ENCODE peak calls at places on chromosomes 11 and 22, in nine cellular contexts. One of them, this sample, is unnamed.
A peak's percentile ranks its signal among the peaks of the same experiment; 100 is the strongest.

GRCh38 chr11:105466582-105467228 is 143.2 kb upstream of the GRIA4 start:
- DNase-seq in right atrium auricular region: no peak
- DNase-seq in spleen: no peak
- DNase-seq in bronchial epithelial cell: peak; percentile 52
- DNase-seq in endothelial cell of umbilical vein: peak; percentile 91
- DNase-seq in prostate gland: no peak
- DNase-seq in pancreas: no peak
- DNase-seq in lower lobe of right lung: no peak
- DNase-seq in brain microvascular endothelial cell: peak; percentile 89
- DNase-seq in this sample: peak; percentile 73

GRCh38 chr11:128806496-128807261 is 60.4 kb downstream of the KCNJ1 start:
- DNase-seq in right atrium auricular region: no peak
- DNase-seq in spleen: no peak
- DNase-seq in bronchial epithelial cell: peak; percentile 43
- DNase-seq in endothelial cell of umbilical vein: no peak
- DNase-seq in prostate gland: no peak
- DNase-seq in pancreas: no peak
- DNase-seq in lower lobe of right lung: no peak
- DNase-seq in brain microvascular endothelial cell: no peak
- DNase-seq in this sample: peak; percentile 31

GRCh38 chr22:40932396-40932795 is 18.8 kb upstream of the RBX1 start:
- DNase-seq in right atrium auricular region: no peak
- DNase-seq in spleen: no peak
- DNase-seq in bronchial epithelial cell: no peak
- DNase-seq in endothelial cell of umbilical vein: no peak
- DNase-seq in prostate gland: no peak
- DNase-seq in pancreas: no peak
- DNase-seq in lower lobe of right lung: no peak
- DNase-seq in brain microvascular endothelial cell: no peak
- DNase-seq in this sample: no peak

GRCh38 chr22:46052801-46053562 is 76.0 kb upstream of the WNT7B start:
- DNase-seq in right atrium auricular region: no peak
- DNase-seq in spleen: peak; percentile 89
- DNase-seq in bronchial epithelial cell: no peak
- DNase-seq in endothelial cell of umbilical vein: peak; percentile 58
- DNase-seq in prostate gland: no peak
- DNase-seq in pancreas: peak; percentile 76
- DNase-seq in lower lobe of right lung: peak; percentile 72
- DNase-seq in brain microvascular endothelial cell: no peak
- DNase-seq in this sample: peak; percentile 66

GRCh38 chr11:11670582-11670981 is 48.8 kb upstream of the GALNT18 start:
- DNase-seq in right atrium auricular region: no peak
- DNase-seq in spleen: no peak
- DNase-seq in bronchial epithelial cell: no peak
- DNase-seq in endothelial cell of umbilical vein: no peak
- DNase-seq in prostate gland: no peak
- DNase-seq in pancreas: no peak
- DNase-seq in lower lobe of right lung: no peak
- DNase-seq in brain microvascular endothelial cell: no peak
- DNase-seq in this sample: no peak

GRCh38 chr11:64240467-64241174 is at the start of gene FKBP2:
- DNase-seq in right atrium auricular region: peak; percentile 98
- DNase-seq in spleen: peak; percentile 100
- DNase-seq in bronchial epithelial cell: peak; percentile 97
- DNase-seq in endothelial cell of umbilical vein: peak; percentile 97
- DNase-seq in prostate gland: peak; percentile 96
- DNase-seq in pancreas: peak; percentile 97
- DNase-seq in lower lobe of right lung: peak; percentile 98
- DNase-seq in brain microvascular endothelial cell: peak; percentile 94
- DNase-seq in this sample: peak; percentile 99

GRCh38 chr11:114725623-114726022 is 47.3 kb downstream of the NXPE2 start:
- DNase-seq in right atrium auricular region: no peak
- DNase-seq in spleen: no peak
- DNase-seq in bronchial epithelial cell: no peak
- DNase-seq in endothelial cell of umbilical vein: no peak
- DNase-seq in prostate gland: no peak
- DNase-seq in pancreas: no peak
- DNase-seq in lower lobe of right lung: no peak
- DNase-seq in brain microvascular endothelial cell: no peak
- DNase-seq in this sample: no peak

GRCh38 chr11:20609727-20610707 is 10.6 kb downstream of the SLC6A5 start:
- DNase-seq in right atrium auricular region: peak; percentile 71
- DNase-seq in spleen: peak; percentile 86
- DNase-seq in bronchial epithelial cell: peak; percentile 72
- DNase-seq in endothelial cell of umbilical vein: peak; percentile 65
- DNase-seq in prostate gland: peak; percentile 37
- DNase-seq in pancreas: peak; percentile 50
- DNase-seq in lower lobe of right lung: peak; percentile 78
- DNase-seq in brain microvascular endothelial cell: peak; percentile 49
- DNase-seq in this sample: peak; percentile 87

GRCh38 chr11:15886866-15887265 is 469.5 kb downstream of the SOX6 start:
- DNase-seq in right atrium auricular region: no peak
- DNase-seq in spleen: no peak
- DNase-seq in bronchial epithelial cell: no peak
- DNase-seq in endothelial cell of umbilical vein: no peak
- DNase-seq in prostate gland: no peak
- DNase-seq in pancreas: no peak
- DNase-seq in lower lobe of right lung: no peak
- DNase-seq in brain microvascular endothelial cell: no peak
- DNase-seq in this sample: no peak

GRCh38 chr22:43217285-43218030 is 30.5 kb upstream of the TTLL12 start:
- DNase-seq in right atrium auricular region: no peak
- DNase-seq in spleen: no peak
- DNase-seq in bronchial epithelial cell: no peak
- DNase-seq in endothelial cell of umbilical vein: no peak
- DNase-seq in prostate gland: no peak
- DNase-seq in pancreas: no peak
- DNase-seq in lower lobe of right lung: no peak
- DNase-seq in brain microvascular endothelial cell: no peak
- DNase-seq in this sample: no peak

GRCh38 chr11:31641477-31642062 is 132.0 kb downstream of the ELP4 start:
- DNase-seq in right atrium auricular region: no peak
- DNase-seq in spleen: no peak
- DNase-seq in bronchial epithelial cell: peak; percentile 48
- DNase-seq in endothelial cell of umbilical vein: peak; percentile 41
- DNase-seq in prostate gland: peak; percentile 4
- DNase-seq in pancreas: no peak
- DNase-seq in lower lobe of right lung: no peak
- DNase-seq in brain microvascular endothelial cell: no peak
- DNase-seq in this sample: peak; percentile 68

GRCh38 chr11:66595245-66595904 is 2.4 kb downstream of the CCS start:
- DNase-seq in right atrium auricular region: peak; percentile 86
- DNase-seq in spleen: no peak
- DNase-seq in bronchial epithelial cell: no peak
- DNase-seq in endothelial cell of umbilical vein: no peak
- DNase-seq in prostate gland: no peak
- DNase-seq in pancreas: peak; percentile 36
- DNase-seq in lower lobe of right lung: no peak
- DNase-seq in brain microvascular endothelial cell: no peak
- DNase-seq in this sample: no peak

GRCh38 chr11:130159657-130160459 is at the start of gene ST14:
- DNase-seq in right atrium auricular region: no peak
- DNase-seq in spleen: peak; percentile 90
- DNase-seq in bronchial epithelial cell: peak; percentile 50
- DNase-seq in endothelial cell of umbilical vein: no peak
- DNase-seq in prostate gland: peak; percentile 79
- DNase-seq in pancreas: peak; percentile 86
- DNase-seq in lower lobe of right lung: peak; percentile 87
- DNase-seq in brain microvascular endothelial cell: no peak
- DNase-seq in this sample: peak; percentile 85

GRCh38 chr11:9002920-9003572 is 755 bp downstream of the NRIP3 start:
- DNase-seq in right atrium auricular region: no peak
- DNase-seq in spleen: no peak
- DNase-seq in bronchial epithelial cell: no peak
- DNase-seq in endothelial cell of umbilical vein: no peak
- DNase-seq in prostate gland: no peak
- DNase-seq in pancreas: no peak
- DNase-seq in lower lobe of right lung: no peak
- DNase-seq in brain microvascular endothelial cell: no peak
- DNase-seq in this sample: no peak

DNA sequence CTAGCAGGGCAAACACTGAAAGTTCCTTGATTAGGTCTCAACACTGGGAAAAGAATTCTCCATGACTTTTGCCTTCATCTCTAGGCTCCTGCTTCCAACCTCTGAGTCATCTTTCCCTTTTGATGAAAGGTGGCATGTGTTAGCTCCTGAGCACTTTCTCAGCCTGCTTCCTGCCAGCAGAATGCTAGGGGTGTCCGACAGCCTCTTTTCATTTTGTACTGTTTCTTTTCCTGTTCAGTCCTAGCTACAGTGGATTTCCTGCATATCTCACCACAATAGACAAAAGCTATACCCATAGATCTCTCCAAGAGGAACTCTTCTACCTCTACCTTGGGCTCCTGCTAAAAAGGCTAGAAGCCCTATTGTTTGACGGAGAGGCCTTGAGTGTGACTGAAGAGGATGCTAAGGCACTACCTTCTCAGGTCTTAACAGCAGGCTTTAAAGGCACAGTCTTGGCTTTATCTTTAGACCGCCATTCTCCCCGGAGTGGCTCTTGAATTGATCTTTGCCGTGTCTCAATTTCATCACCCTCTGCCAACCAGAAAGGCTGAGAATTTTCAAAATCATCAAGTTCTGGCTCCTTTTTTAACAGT is 145.5 kb downstream of the RBFOX2 start:
- DNase-seq in right atrium auricular region: no peak
- DNase-seq in spleen: no peak
- DNase-seq in bronchial epithelial cell: peak; percentile 73
- DNase-seq in endothelial cell of umbilical vein: peak; percentile 78
- DNase-seq in prostate gland: no peak
- DNase-seq in pancreas: no peak
- DNase-seq in lower lobe of right lung: no peak
- DNase-seq in brain microvascular endothelial cell: no peak
- DNase-seq in this sample: peak; percentile 68
- H3K4me3 ChIP-seq in right atrium auricular region: no peak overlapping the region
- H3K4me3 ChIP-seq in spleen: no peak overlapping the region
- H3K4me3 ChIP-seq in bronchial epithelial cell: no peak overlapping the region
- H3K4me3 ChIP-seq in endothelial cell of umbilical vein: peak overlapping the region; percentile 17
- H3K4me3 ChIP-seq in prostate gland: no peak overlapping the region
- H3K4me3 ChIP-seq in pancreas: no peak overlapping the region
- H3K4me3 ChIP-seq in lower lobe of right lung: no peak overlapping the region
- H3K4me3 ChIP-seq in brain microvascular endothelial cell: no peak overlapping the region
- H3K4me3 ChIP-seq in this sample: no peak overlapping the region

DNA sequence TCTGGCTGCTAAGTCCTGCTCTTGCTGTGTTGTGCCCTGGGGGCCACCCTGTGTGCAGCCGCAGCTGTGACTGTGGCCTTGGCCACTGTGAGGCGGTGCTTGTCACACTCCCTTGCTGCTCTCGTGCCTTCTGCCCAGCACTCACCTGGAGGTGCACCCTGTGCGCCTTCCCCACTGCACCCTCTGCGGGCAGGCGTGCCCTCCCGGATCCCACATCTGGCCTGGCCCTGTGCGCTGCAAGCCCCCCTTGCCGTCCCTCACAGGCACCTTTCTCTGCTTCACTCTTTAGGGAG is 27.2 kb downstream of the TBX1 start:
- DNase-seq in right atrium auricular region: no peak
- DNase-seq in spleen: peak; percentile 64
- DNase-seq in bronchial epithelial cell: no peak
- DNase-seq in endothelial cell of umbilical vein: no peak
- DNase-seq in prostate gland: no peak
- DNase-seq in pancreas: no peak
- DNase-seq in lower lobe of right lung: peak; percentile 30
- DNase-seq in brain microvascular endothelial cell: no peak
- DNase-seq in this sample: no peak
- TF ChIP-seq CTCF in right atrium auricular region: no peak
- TF ChIP-seq CTCF in spleen: no peak
- TF ChIP-seq CTCF in bronchial epithelial cell: no peak
- TF ChIP-seq CTCF in endothelial cell of umbilical vein: no peak
- TF ChIP-seq CTCF in prostate gland: no peak
- TF ChIP-seq CTCF in pancreas: no peak
- TF ChIP-seq CTCF in lower lobe of right lung: no peak
- TF ChIP-seq CTCF in brain microvascular endothelial cell: no peak
- TF ChIP-seq CTCF in this sample: no peak

GRCh38 chr22:22071455-22071854 is 88.9 kb upstream of the TOP3B start:
- DNase-seq in right atrium auricular region: no peak
- DNase-seq in spleen: no peak
- DNase-seq in bronchial epithelial cell: no peak
- DNase-seq in endothelial cell of umbilical vein: no peak
- DNase-seq in prostate gland: no peak
- DNase-seq in pancreas: no peak
- DNase-seq in lower lobe of right lung: no peak
- DNase-seq in brain microvascular endothelial cell: no peak
- DNase-seq in this sample: no peak
- H3K4me3 ChIP-seq in right atrium auricular region: no peak overlapping the region
- H3K4me3 ChIP-seq in spleen: no peak overlapping the region
- H3K4me3 ChIP-seq in bronchial epithelial cell: no peak overlapping the region
- H3K4me3 ChIP-seq in endothelial cell of umbilical vein: no peak overlapping the region
- H3K4me3 ChIP-seq in prostate gland: no peak overlapping the region
- H3K4me3 ChIP-seq in pancreas: no peak overlapping the region
- H3K4me3 ChIP-seq in lower lobe of right lung: no peak overlapping the region
- H3K4me3 ChIP-seq in brain microvascular endothelial cell: no peak overlapping the region
- H3K4me3 ChIP-seq in this sample: no peak overlapping the region

GRCh38 chr11:116962108-116962507 is 124.7 kb upstream of the APOA1 start:
- DNase-seq in right atrium auricular region: no peak
- DNase-seq in spleen: no peak
- DNase-seq in bronchial epithelial cell: no peak
- DNase-seq in endothelial cell of umbilical vein: no peak
- DNase-seq in prostate gland: no peak
- DNase-seq in pancreas: no peak
- DNase-seq in lower lobe of right lung: no peak
- DNase-seq in brain microvascular endothelial cell: peak; percentile 14
- DNase-seq in this sample: no peak

GRCh38 chr11:116960916-116961315 is 123.5 kb upstream of the APOA1 start:
- DNase-seq in right atrium auricular region: no peak
- DNase-seq in spleen: no peak
- DNase-seq in bronchial epithelial cell: peak; percentile 49
- DNase-seq in endothelial cell of umbilical vein: peak; percentile 23
- DNase-seq in prostate gland: no peak
- DNase-seq in pancreas: no peak
- DNase-seq in lower lobe of right lung: no peak
- DNase-seq in brain microvascular endothelial cell: peak; percentile 45
- DNase-seq in this sample: peak; percentile 66

GRCh38 chr11:116955949-116956348 is 118.5 kb upstream of the APOA1 start:
- DNase-seq in right atrium auricular region: no peak
- DNase-seq in spleen: no peak
- DNase-seq in bronchial epithelial cell: no peak
- DNase-seq in endothelial cell of umbilical vein: no peak
- DNase-seq in prostate gland: no peak
- DNase-seq in pancreas: no peak
- DNase-seq in lower lobe of right lung: no peak
- DNase-seq in brain microvascular endothelial cell: no peak
- DNase-seq in this sample: no peak

GRCh38 chr11:116955548-116955947 is 118.1 kb upstream of the APOA1 start:
- DNase-seq in right atrium auricular region: no peak
- DNase-seq in spleen: no peak
- DNase-seq in bronchial epithelial cell: no peak
- DNase-seq in endothelial cell of umbilical vein: no peak
- DNase-seq in prostate gland: no peak
- DNase-seq in pancreas: no peak
- DNase-seq in lower lobe of right lung: no peak
- DNase-seq in brain microvascular endothelial cell: no peak
- DNase-seq in this sample: no peak

DNA sequence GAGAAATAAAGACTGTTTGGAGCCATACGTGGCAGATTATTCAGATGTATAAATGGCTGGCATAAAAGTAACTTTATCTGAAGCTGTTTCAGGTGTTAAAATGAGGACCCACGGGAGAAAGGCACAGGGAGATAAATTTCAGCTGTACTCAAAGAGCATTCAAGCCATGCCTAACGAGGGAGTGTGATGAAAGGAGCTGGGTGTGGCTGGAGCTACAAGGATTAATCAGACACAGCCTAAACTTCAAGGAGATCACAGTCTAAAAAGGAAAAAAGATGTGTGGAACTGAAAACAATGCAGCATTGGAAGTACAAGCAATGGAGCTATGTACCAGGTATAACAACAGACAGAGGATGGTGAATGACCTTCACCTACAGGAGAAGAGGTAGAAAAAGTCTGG is 120.8 kb upstream of the APOA1 start:
- DNase-seq in right atrium auricular region: no peak
- DNase-seq in spleen: no peak
- DNase-seq in bronchial epithelial cell: peak; percentile 54
- DNase-seq in endothelial cell of umbilical vein: no peak
- DNase-seq in prostate gland: no peak
- DNase-seq in pancreas: no peak
- DNase-seq in lower lobe of right lung: no peak
- DNase-seq in brain microvascular endothelial cell: no peak
- DNase-seq in this sample: peak; percentile 52
- TF ChIP-seq CTCF in right atrium auricular region: no peak
- TF ChIP-seq CTCF in spleen: no peak
- TF ChIP-seq CTCF in bronchial epithelial cell: no peak
- TF ChIP-seq CTCF in endothelial cell of umbilical vein: no peak
- TF ChIP-seq CTCF in prostate gland: no peak
- TF ChIP-seq CTCF in pancreas: no peak
- TF ChIP-seq CTCF in lower lobe of right lung: no peak
- TF ChIP-seq CTCF in brain microvascular endothelial cell: no peak
- TF ChIP-seq CTCF in this sample: no peak

This sample was measured in epithelial cell of esophagus.